ENCODE peak calls at places on chromosome 21, in six cellular contexts. One of them, this sample, is unnamed.

GRCh38 chr21:29719561-29719960 is 220.2 kb downstream of the GRIK1 start:
- DNase-seq in CD8-positive, alpha-beta T cell: no peak
- DNase-seq in NCI-H69: peak; percentile 31
- DNase-seq in WTC11: no peak
- DNase-seq in AG04450: no peak
- DNase-seq in B cell: no peak
- DNase-seq in this sample: no peak

GRCh38 chr21:46191257-46191685 is 7.0 kb upstream of the SPATC1L start:
- DNase-seq in B cell: no peak
- DNase-seq in NCI-H69: no peak
- DNase-seq in CD8-positive, alpha-beta T cell: no peak
- DNase-seq in AG04450: peak; percentile 52
- DNase-seq in WTC11: no peak
- DNase-seq in this sample: peak; percentile 16

GRCh38 chr21:41571938-41572510 is 64.1 kb upstream of the TMPRSS2 start:
- DNase-seq in CD8-positive, alpha-beta T cell: no peak
- DNase-seq in NCI-H69: peak; percentile 19
- DNase-seq in AG04450: no peak
- DNase-seq in B cell: no peak
- DNase-seq in WTC11: no peak
- DNase-seq in this sample: no peak

GRCh38 chr21:26732442-26733221 is 112.6 kb downstream of the ADAMTS1 start:
- DNase-seq in NCI-H69: peak; percentile 8
- DNase-seq in CD8-positive, alpha-beta T cell: no peak
- DNase-seq in WTC11: peak; percentile 66
- DNase-seq in AG04450: peak; percentile 13
- DNase-seq in B cell: no peak
- DNase-seq in this sample: peak; percentile 63

GRCh38 chr21:38768385-38769071 is 37.2 kb upstream of the ETS2 start:
- DNase-seq in WTC11: no peak
- DNase-seq in NCI-H69: no peak
- DNase-seq in B cell: no peak
- DNase-seq in AG04450: peak; percentile 96
- DNase-seq in CD8-positive, alpha-beta T cell: no peak
- DNase-seq in this sample: peak; percentile 9

GRCh38 chr21:41283211-41283818 is 33.3 kb upstream of the FAM3B start:
- DNase-seq in NCI-H69: peak; percentile 76
- DNase-seq in CD8-positive, alpha-beta T cell: peak; percentile 33
- DNase-seq in B cell: peak; percentile 77
- DNase-seq in WTC11: peak; percentile 28
- DNase-seq in AG04450: peak; percentile 65
- DNase-seq in this sample: peak; percentile 81

GRCh38 chr21:33078907-33079582 is 9.1 kb downstream of the OLIG1 start:
- DNase-seq in AG04450: peak; percentile 13
- DNase-seq in B cell: no peak
- DNase-seq in WTC11: no peak
- DNase-seq in CD8-positive, alpha-beta T cell: no peak
- DNase-seq in NCI-H69: no peak
- DNase-seq in this sample: peak; percentile 79

GRCh38 chr21:36966846-36967657 is 583 bp upstream of the HLCS start:
- DNase-seq in NCI-H69: peak; percentile 82
- DNase-seq in WTC11: peak; percentile 53
- DNase-seq in CD8-positive, alpha-beta T cell: no peak
- DNase-seq in B cell: no peak
- DNase-seq in AG04450: no peak
- DNase-seq in this sample: no peak

GRCh38 chr21:44878053-44878982 is 4.8 kb upstream of the PTTG1IP start:
- DNase-seq in AG04450: no peak
- DNase-seq in B cell: no peak
- DNase-seq in CD8-positive, alpha-beta T cell: no peak
- DNase-seq in NCI-H69: no peak
- DNase-seq in WTC11: no peak
- DNase-seq in this sample: no peak

GRCh38 chr21:44399955-44400790 is 46.8 kb downstream of the TRPM2 start:
- DNase-seq in WTC11: no peak
- DNase-seq in AG04450: no peak
- DNase-seq in B cell: no peak
- DNase-seq in CD8-positive, alpha-beta T cell: no peak
- DNase-seq in NCI-H69: no peak
- DNase-seq in this sample: no peak

GRCh38 chr21:45228171-45228641 is 59.5 kb downstream of the POFUT2 start:
- DNase-seq in NCI-H69: no peak
- DNase-seq in B cell: no peak
- DNase-seq in AG04450: peak; percentile 90
- DNase-seq in CD8-positive, alpha-beta T cell: peak; percentile 68
- DNase-seq in WTC11: no peak
- DNase-seq in this sample: peak; percentile 99

GRCh38 chr21:44454747-44455523 is at the start of gene LRRC3:
- DNase-seq in B cell: peak; percentile 98
- DNase-seq in NCI-H69: peak; percentile 94
- DNase-seq in AG04450: no peak
- DNase-seq in WTC11: peak; percentile 96
- DNase-seq in CD8-positive, alpha-beta T cell: peak; percentile 74
- DNase-seq in this sample: peak; percentile 11

GRCh38 chr21:46347791-46348381 is 23.9 kb downstream of the PCNT start:
- DNase-seq in WTC11: peak; percentile 39
- DNase-seq in AG04450: no peak
- DNase-seq in NCI-H69: no peak
- DNase-seq in CD8-positive, alpha-beta T cell: no peak
- DNase-seq in B cell: no peak
- DNase-seq in this sample: no peak

GRCh38 chr21:15192243-15192642 is 127.4 kb upstream of the NRIP1 start:
- DNase-seq in NCI-H69: peak; percentile 24
- DNase-seq in CD8-positive, alpha-beta T cell: no peak
- DNase-seq in AG04450: no peak
- DNase-seq in WTC11: no peak
- DNase-seq in B cell: no peak
- DNase-seq in this sample: no peak

GRCh38 chr21:45373991-45374816 is 30.8 kb upstream of the COL18A1 start:
- DNase-seq in CD8-positive, alpha-beta T cell: no peak
- DNase-seq in WTC11: peak; percentile 7
- DNase-seq in NCI-H69: no peak
- DNase-seq in B cell: no peak
- DNase-seq in AG04450: no peak
- DNase-seq in this sample: no peak

GRCh38 chr21:42585881-42586280 is 67.5 kb upstream of the PDE9A start:
- DNase-seq in WTC11: no peak
- DNase-seq in B cell: no peak
- DNase-seq in AG04450: no peak
- DNase-seq in CD8-positive, alpha-beta T cell: no peak
- DNase-seq in NCI-H69: no peak
- DNase-seq in this sample: no peak

GRCh38 chr21:36059823-36060158 is 535 bp downstream of the SETD4 start:
- DNase-seq in CD8-positive, alpha-beta T cell: no peak
- DNase-seq in B cell: no peak
- DNase-seq in WTC11: peak; percentile 53
- DNase-seq in NCI-H69: no peak
- DNase-seq in AG04450: no peak
- DNase-seq in this sample: no peak

GRCh38 chr21:43274946-43275310 is 106.1 kb downstream of the CRYAA start:
- DNase-seq in AG04450: no peak
- DNase-seq in NCI-H69: no peak
- DNase-seq in CD8-positive, alpha-beta T cell: no peak
- DNase-seq in B cell: no peak
- DNase-seq in WTC11: no peak
- DNase-seq in this sample: no peak

GRCh38 chr21:32073190-32073589 is 200.4 kb downstream of the HUNK start:
- DNase-seq in WTC11: no peak
- DNase-seq in CD8-positive, alpha-beta T cell: no peak
- DNase-seq in NCI-H69: no peak
- DNase-seq in B cell: no peak
- DNase-seq in AG04450: no peak
- DNase-seq in this sample: no peak

GRCh38 chr21:41166947-41167346 is 1.0 kb upstream of the BACE2 start:
- DNase-seq in NCI-H69: peak; percentile 55
- DNase-seq in WTC11: no peak
- DNase-seq in CD8-positive, alpha-beta T cell: no peak
- DNase-seq in AG04450: no peak
- DNase-seq in B cell: no peak
- DNase-seq in this sample: no peak

GRCh38 chr21:26909972-26910371 is 56.9 kb downstream of the ADAMTS5 start:
- DNase-seq in AG04450: no peak
- DNase-seq in B cell: no peak
- DNase-seq in NCI-H69: no peak
- DNase-seq in CD8-positive, alpha-beta T cell: no peak
- DNase-seq in WTC11: peak; percentile 55
- DNase-seq in this sample: peak; percentile 48

GRCh38 chr21:39386194-39386593 is 37.3 kb upstream of the HMGN1 start:
- DNase-seq in CD8-positive, alpha-beta T cell: no peak
- DNase-seq in WTC11: no peak
- DNase-seq in NCI-H69: peak; percentile 81
- DNase-seq in B cell: no peak
- DNase-seq in AG04450: no peak
- DNase-seq in this sample: no peak

GRCh38 chr21:21230672-21231071 is 232.5 kb downstream of the NCAM2 start:
- DNase-seq in B cell: no peak
- DNase-seq in WTC11: no peak
- DNase-seq in AG04450: no peak
- DNase-seq in CD8-positive, alpha-beta T cell: no peak
- DNase-seq in NCI-H69: no peak
- DNase-seq in this sample: peak; percentile 9

GRCh38 chr21:33386222-33386784 is 16.9 kb upstream of the IFNGR2 start:
- DNase-seq in WTC11: peak; percentile 50
- DNase-seq in B cell: no peak
- DNase-seq in AG04450: no peak
- DNase-seq in NCI-H69: no peak
- DNase-seq in CD8-positive, alpha-beta T cell: no peak
- DNase-seq in this sample: no peak

GRCh38 chr21:35207322-35207721 is 158.2 kb upstream of the RUNX1 start:
- DNase-seq in CD8-positive, alpha-beta T cell: no peak
- DNase-seq in AG04450: no peak
- DNase-seq in B cell: no peak
- DNase-seq in WTC11: no peak
- DNase-seq in NCI-H69: no peak
- DNase-seq in this sample: no peak

GRCh38 chr21:41581592-41582228 is 73.8 kb upstream of the TMPRSS2 start:
- DNase-seq in NCI-H69: no peak
- DNase-seq in B cell: no peak
- DNase-seq in CD8-positive, alpha-beta T cell: no peak
- DNase-seq in WTC11: no peak
- DNase-seq in AG04450: no peak
- DNase-seq in this sample: no peak

GRCh38 chr21:44736291-44737004 is 25.1 kb upstream of the TSPEAR start:
- DNase-seq in CD8-positive, alpha-beta T cell: no peak
- DNase-seq in NCI-H69: peak; percentile 99
- DNase-seq in B cell: no peak
- DNase-seq in AG04450: no peak
- DNase-seq in WTC11: no peak
- DNase-seq in this sample: no peak

GRCh38 chr21:34311561-34312330 is 52.1 kb upstream of the KCNE2 start:
- DNase-seq in CD8-positive, alpha-beta T cell: no peak
- DNase-seq in AG04450: no peak
- DNase-seq in WTC11: no peak
- DNase-seq in B cell: no peak
- DNase-seq in NCI-H69: peak; percentile 80
- DNase-seq in this sample: no peak

GRCh38 chr21:43574741-43575465 is 84.4 kb downstream of the HSF2BP start:
- DNase-seq in B cell: no peak
- DNase-seq in AG04450: no peak
- DNase-seq in NCI-H69: no peak
- DNase-seq in CD8-positive, alpha-beta T cell: no peak
- DNase-seq in WTC11: no peak
- DNase-seq in this sample: no peak

GRCh38 chr21:20997633-20998455 is at the start of gene NCAM2:
- DNase-seq in WTC11: peak; percentile 73
- DNase-seq in AG04450: peak; percentile 60
- DNase-seq in B cell: peak; percentile 79
- DNase-seq in CD8-positive, alpha-beta T cell: peak; percentile 38
- DNase-seq in NCI-H69: peak; percentile 97
- DNase-seq in this sample: no peak

GRCh38 chr21:45317401-45318145 is 29.9 kb upstream of the POFUT2 start:
- DNase-seq in AG04450: peak; percentile 69
- DNase-seq in WTC11: no peak
- DNase-seq in B cell: no peak
- DNase-seq in CD8-positive, alpha-beta T cell: no peak
- DNase-seq in NCI-H69: no peak
- DNase-seq in this sample: peak; percentile 36

GRCh38 chr21:43373387-43374227 is 53.3 kb downstream of the SIK1 start:
- DNase-seq in WTC11: no peak
- DNase-seq in B cell: no peak
- DNase-seq in AG04450: no peak
- DNase-seq in NCI-H69: no peak
- DNase-seq in CD8-positive, alpha-beta T cell: no peak
- DNase-seq in this sample: no peak